ENCODE peak calls at places on chromosomes 2 and 18, in nine cellular contexts. J, M, N, P, Z, F, A, V and Y are unnamed samples.
A peak's percentile ranks its signal among the peaks of the same experiment; 100 is the strongest.

GRCh38 chr2:43269706-43270105 is 43.3 kb upstream of the ZFP36L2 start:
- DNase-seq in J (no peak), M (peak; percentile 81), N (peak; percentile 62), P (no peak), Z (no peak), F (peak; percentile 89), A (no peak), V (peak; percentile 73), Y (peak; percentile 88)

GRCh38 chr2:20595439-20596192 is 55.3 kb downstream of the HS1BP3 start:
- DNase-seq in J (no peak), M (peak; percentile 60), N (peak; percentile 42), P (peak; percentile 65), Z (peak; percentile 65), F (peak; percentile 72), A (no peak), V (no peak), Y (peak; percentile 86)

GRCh38 chr2:145141981-145142380 is 622.1 kb upstream of the ZEB2 start:
- DNase-seq in J (no peak), M (no peak), N (no peak), P (no peak), Z (no peak), F (no peak), A (no peak), V (no peak), Y (no peak)

GRCh38 chr2:237171396-237171795 is 85.7 kb downstream of the COPS8 start:
- DNase-seq in J (no peak), M (peak; percentile 97), N (no peak), P (no peak), Z (peak; percentile 58), F (no peak), A (peak; percentile 36), V (no peak), Y (no peak)

GRCh38 chr2:39494784-39495251 is 57.7 kb upstream of the MAP4K3 start:
- DNase-seq in J (no peak), M (peak; percentile 98), N (no peak), P (no peak), Z (peak; percentile 92), F (no peak), A (peak; percentile 64), V (no peak), Y (no peak)

GRCh38 chr18:10417191-10417590 is 37.2 kb upstream of the APCDD1 start:
- DNase-seq in J (no peak), M (no peak), N (no peak), P (no peak), Z (no peak), F (no peak), A (no peak), V (no peak), Y (peak; percentile 84)

GRCh38 chr2:48414980-48415764 is 114.8 kb upstream of the STON1 start:
- DNase-seq in J (peak; percentile 24), M (no peak), N (no peak), P (peak; percentile 85), Z (no peak), F (no peak), A (no peak), V (no peak), Y (no peak)

GRCh38 chr2:123993728-123994323 is 31.3 kb upstream of the CNTNAP5 start:
- DNase-seq in J (no peak), M (no peak), N (peak; percentile 17), P (no peak), Z (peak; percentile 1), F (peak; percentile 75), A (peak; percentile 1), V (no peak), Y (no peak)

GRCh38 chr18:21593540-21594257 is 6.8 kb downstream of the ESCO1 start:
- DNase-seq in J (no peak), M (no peak), N (no peak), P (no peak), Z (no peak), F (no peak), A (no peak), V (no peak), Y (no peak)

GRCh38 chr2:150860301-150860700 is 372.8 kb upstream of the RND3 start:
- DNase-seq in J (no peak), M (no peak), N (no peak), P (peak; percentile 88), Z (no peak), F (no peak), A (no peak), V (no peak), Y (no peak)

GRCh38 chr2:42827647-42828486 is 35.5 kb upstream of the HAAO start:
- DNase-seq in J (peak; percentile 93), M (peak; percentile 74), N (peak; percentile 91), P (peak; percentile 92), Z (peak; percentile 75), F (peak; percentile 96), A (peak; percentile 85), V (peak; percentile 95), Y (peak; percentile 83)

GRCh38 chr18:26252411-26252810 is 26.2 kb downstream of the TAF4B start:
- DNase-seq in J (no peak), M (no peak), N (no peak), P (no peak), Z (no peak), F (no peak), A (no peak), V (no peak), Y (no peak)

GRCh38 chr2:43305537-43305936 is 79.1 kb upstream of the ZFP36L2 start:
- DNase-seq in J (no peak), M (no peak), N (peak; percentile 46), P (no peak), Z (no peak), F (peak; percentile 88), A (no peak), V (no peak), Y (peak; percentile 81)

GRCh38 chr2:180571559-180571958 is 408.8 kb upstream of the UBE2E3 start:
- DNase-seq in J (no peak), M (peak; percentile 77), N (no peak), P (no peak), Z (no peak), F (no peak), A (no peak), V (no peak), Y (no peak)

GRCh38 chr2:186691900-186692299 is 2.0 kb upstream of the FAM171B start:
- DNase-seq in J (no peak), M (no peak), N (no peak), P (no peak), Z (no peak), F (no peak), A (no peak), V (no peak), Y (no peak)

GRCh38 chr2:112812318-112813042 is 24.1 kb downstream of the IL1B start:
- DNase-seq in J (no peak), M (peak; percentile 96), N (no peak), P (no peak), Z (peak; percentile 66), F (no peak), A (no peak), V (no peak), Y (no peak)

GRCh38 chr2:200786423-200786822 is 25.3 kb upstream of the BZW1 start:
- DNase-seq in J (no peak), M (peak; percentile 75), N (no peak), P (no peak), Z (peak; percentile 78), F (no peak), A (no peak), V (no peak), Y (no peak)

GRCh38 chr2:28394331-28394877 is 1.7 kb downstream of the FOSL2 start:
- DNase-seq in J (peak; percentile 77), M (peak; percentile 71), N (peak; percentile 69), P (peak; percentile 67), Z (peak; percentile 63), F (no peak), A (no peak), V (no peak), Y (no peak)

DNA sequence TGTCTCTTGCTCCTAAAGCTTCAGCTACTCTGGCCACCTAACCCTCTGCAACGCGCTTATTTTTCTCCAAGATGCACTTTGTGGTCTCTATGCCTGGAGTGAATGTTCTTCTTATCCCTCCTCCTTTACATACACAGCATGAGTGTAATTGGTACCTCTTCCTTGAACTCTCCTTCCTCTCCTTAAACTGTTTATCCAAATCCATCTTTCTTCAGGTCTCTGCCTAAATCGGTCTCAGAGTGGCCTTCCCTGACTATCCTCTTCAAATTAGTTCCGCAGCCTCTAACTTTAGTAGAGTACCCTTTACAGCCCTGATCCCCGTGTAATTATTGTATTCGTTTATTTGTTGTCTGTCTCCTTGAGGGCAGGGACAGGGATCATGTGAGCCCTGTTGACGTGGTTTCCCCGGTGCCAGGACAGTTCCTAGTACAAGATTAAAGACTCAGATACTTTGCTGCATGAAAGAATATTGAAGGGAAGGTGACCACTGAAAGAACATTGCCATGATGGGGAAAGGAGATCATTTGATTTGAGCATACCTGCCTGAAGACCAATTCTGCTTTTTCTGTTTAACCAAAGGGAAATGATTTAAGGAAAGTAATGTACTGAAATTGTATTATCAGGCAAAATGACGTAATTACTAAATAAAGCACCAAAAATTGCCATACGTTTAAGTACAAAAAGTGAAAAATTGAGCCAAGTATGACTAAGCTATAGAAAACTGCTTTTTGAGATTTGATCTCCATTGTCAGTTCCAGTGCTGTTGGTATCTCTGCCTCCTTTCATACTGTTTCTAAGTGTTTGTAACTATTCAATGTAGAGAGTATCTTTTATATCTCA is 1.2 kb downstream of the CNOT9 start:
- DNase-seq in J (no peak), M (peak; percentile 67), N (peak; percentile 13), P (no peak), Z (peak; percentile 85), F (no peak), A (no peak), V (no peak), Y (no peak)
- TF ChIP-seq POLR2A in J (no peak), M (peak; percentile 37), N (no peak), P (no peak), Z (no peak), F (no peak), A (no peak), V (no peak), Y (no peak)

GRCh38 chr2:128319457-128319772 is 747 bp upstream of the HS6ST1 start:
- DNase-seq in J (no peak), M (no peak), N (no peak), P (no peak), Z (no peak), F (no peak), A (no peak), V (no peak), Y (no peak)
- H3K4me3 ChIP-seq in J (no peak overlapping the region), M (no peak overlapping the region), N (peak overlapping the region; percentile 80), P (peak overlapping the region; percentile 71), Z (peak overlapping the region; percentile 58), F (peak overlapping the region; percentile 70), A (peak overlapping the region; percentile 54), V (peak overlapping the region; percentile 36), Y (peak overlapping the region; percentile 34)

DNA sequence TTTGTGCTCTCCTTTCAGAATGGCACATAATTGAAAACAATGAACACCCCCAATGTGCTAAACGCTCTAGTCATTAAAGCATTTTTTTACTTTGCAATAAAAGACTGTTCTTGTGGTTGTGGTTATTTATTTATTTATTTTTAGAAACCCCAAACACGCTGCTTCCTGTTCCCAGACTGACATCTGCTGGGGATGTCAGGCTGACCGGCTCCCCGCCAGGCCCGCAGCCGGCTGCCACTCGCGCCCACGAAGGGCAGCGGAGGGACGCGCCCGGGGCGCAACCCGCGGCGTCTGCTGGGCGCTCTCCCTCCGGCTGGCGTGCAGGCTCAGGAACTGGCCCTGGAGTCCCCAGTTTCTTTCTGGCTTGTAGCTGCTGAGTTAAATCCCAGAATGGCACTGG is 83.1 kb upstream of the SP3 start:
- DNase-seq in J (peak; percentile 75), M (no peak), N (no peak), P (no peak), Z (no peak), F (no peak), A (no peak), V (no peak), Y (no peak)
- TF ChIP-seq CTCF in J (no peak), M (no peak), N (no peak), P (no peak), Z (no peak), F (no peak), A (no peak), V (no peak), Y (no peak)

GRCh38 chr2:37156857-37157714 is at the start of gene EIF2AK2:
- DNase-seq in J (peak; percentile 95), M (peak; percentile 76), N (peak; percentile 89), P (peak; percentile 88), Z (peak; percentile 87), F (peak; percentile 94), A (peak; percentile 99), V (peak; percentile 91), Y (peak; percentile 96)
- TF ChIP-seq POLR2A in J (no peak), M (no peak), N (peak; percentile 31), P (peak; percentile 53), Z (no peak), F (no peak), A (peak; percentile 51), V (no peak), Y (no peak)